ENCODE peak calls at places on chromosome 19, in four cellular contexts. Y is endothelial cell, Z is NCI-H1417, M is left lung. C is an unnamed sample.

GRCh38 chr19:19342086-19343015 is 21.7 kb downstream of the MAU2 start:
- DNase-seq in Z (peak), M (peak), Y (peak), C (no peak)

GRCh38 chr19:23071087-23071511 is 45.7 kb upstream of the ZNF730 start:
- DNase-seq in Z (peak), Y (no peak), M (peak), C (no peak)

GRCh38 chr19:40223135-40223822 is 3.2 kb downstream of the CCNP start:
- DNase-seq in Y (no peak), Z (no peak), M (peak), C (peak)

GRCh38 chr19:12987781-12988180 is 7.5 kb upstream of the NFIX start:
- DNase-seq in Z (peak), Y (no peak), M (no peak), C (no peak)

GRCh38 chr19:11187409-11187808 is 9.9 kb downstream of the KANK2 start:
- DNase-seq in M (no peak), Y (no peak), Z (no peak), C (no peak)

GRCh38 chr19:48419158-48419920 is 25.9 kb downstream of the GRIN2D start:
- DNase-seq in M (peak), Z (peak), Y (peak), C (peak)

GRCh38 chr19:45804140-45804958 is 10.8 kb downstream of the RSPH6A start:
- DNase-seq in M (peak), Y (no peak), Z (no peak), C (no peak)

GRCh38 chr19:38543807-38544568 is 73.8 kb downstream of the MAP4K1 start:
- DNase-seq in Y (no peak), M (peak), Z (peak), C (no peak)

GRCh38 chr19:16104722-16105121 is 7.0 kb upstream of the RAB8A start:
- DNase-seq in M (peak), Z (no peak), Y (no peak), C (no peak)

GRCh38 chr19:43738780-43739211 is 16.0 kb downstream of the SMG9 start:
- DNase-seq in Y (no peak), M (no peak), Z (no peak), C (no peak)

GRCh38 chr19:35142531-35143230 is 374 bp upstream of the FXYD7 start:
- DNase-seq in Z (peak), Y (peak), M (no peak), C (peak)

GRCh38 chr19:7860166-7860901 is 13.9 kb downstream of the PRR36 start:
- DNase-seq in Y (no peak), Z (no peak), M (peak), C (no peak)

GRCh38 chr19:58554494-58555368 is at the start of gene CHMP2A:
- DNase-seq in M (peak), Z (no peak), Y (peak), C (peak)

GRCh38 chr19:2569596-2570465 is 93.9 kb downstream of the GADD45B start:
- DNase-seq in M (peak), Z (no peak), Y (no peak), C (no peak)

GRCh38 chr19:29442910-29443309 is 82.9 kb upstream of the VSTM2B start:
- DNase-seq in M (no peak), Y (no peak), Z (no peak), C (no peak)

GRCh38 chr19:13765395-13766094 is 1.2 kb downstream of the MRI1 start:
- DNase-seq in Z (no peak), M (no peak), Y (no peak), C (no peak)

GRCh38 chr19:46674416-46675178 is 13.6 kb upstream of the DACT3 start:
- DNase-seq in Z (peak), M (no peak), Y (peak), C (no peak)

GRCh38 chr19:2507109-2507508 is 31.2 kb downstream of the GADD45B start:
- DNase-seq in M (no peak), Y (no peak), Z (peak), C (peak)

GRCh38 chr19:33898062-33898677 is 101.5 kb downstream of the KCTD15 start:
- DNase-seq in Z (no peak), M (no peak), Y (no peak), C (no peak)

GRCh38 chr19:34382471-34382870 is 17.5 kb downstream of the GPI start:
- DNase-seq in M (no peak), Y (no peak), Z (no peak), C (no peak)

GRCh38 chr19:51138549-51138979 is 3.5 kb upstream of the SIGLEC7 start:
- DNase-seq in Z (no peak), M (peak), Y (no peak), C (no peak)

GRCh38 chr19:47226426-47227346 is 4.3 kb downstream of the BBC3 start:
- DNase-seq in Z (peak), Y (peak), M (peak), C (no peak)

GRCh38 chr19:1445932-1446712 is 3.8 kb upstream of the APC2 start:
- DNase-seq in Y (peak), Z (peak), M (peak), C (no peak)

GRCh38 chr19:33193864-33194362 is at the start of gene LRP3:
- DNase-seq in M (peak), Y (no peak), Z (peak), C (no peak)

GRCh38 chr19:38562096-38562495 is 55.7 kb downstream of the MAP4K1 start:
- DNase-seq in Z (no peak), Y (no peak), M (no peak), C (no peak)

GRCh38 chr19:4776436-4777205 is 14.9 kb upstream of the FEM1A start:
- DNase-seq in M (no peak), Y (no peak), Z (peak), C (no peak)

GRCh38 chr19:48698046-48698445 is 2.3 kb downstream of the FUT2 start:
- DNase-seq in Z (no peak), M (no peak), Y (no peak), C (no peak)

GRCh38 chr19:13214036-13214730 is 64.0 kb downstream of the IER2 start:
- DNase-seq in M (no peak), Z (no peak), Y (no peak), C (no peak)

GRCh38 chr19:4018140-4018613 is 10.6 kb downstream of the PIAS4 start:
- DNase-seq in Z (no peak), Y (no peak), M (no peak), C (no peak)

GRCh38 chr19:7789447-7789846 is 26.4 kb downstream of the CLEC4M start:
- DNase-seq in Z (peak), M (no peak), Y (no peak), C (peak)

GRCh38 chr19:55368106-55368505 is 2.2 kb downstream of the IL11 start:
- DNase-seq in Y (no peak), M (peak), Z (no peak), C (no peak)

GRCh38 chr19:45200614-45201013 is 22.0 kb downstream of the BLOC1S3 start:
- DNase-seq in Y (peak), M (no peak), Z (peak), C (no peak)

GRCh38 chr19:47107201-47107952 is 6.2 kb downstream of the ZC3H4 start:
- DNase-seq in Y (no peak), Z (no peak), M (no peak), C (peak)

GRCh38 chr19:42569193-42569592 is 25.5 kb downstream of the CEACAM8 start:
- DNase-seq in Z (no peak), Y (no peak), M (no peak), C (no peak)

GRCh38 chr19:42693760-42694350 is 46.4 kb downstream of the PSG3 start:
- DNase-seq in Y (peak), M (no peak), Z (peak), C (no peak)